ENCODE peak calls at places on chromosome 5, in four cellular contexts. P, V, C and J are unnamed samples.

GRCh38 chr5:6705088-6705487 is 8.1 kb upstream of the TENT4A start:
- DNase-seq in P (no peak), V (no peak), C (no peak), J (no peak)

GRCh38 chr5:41524174-41524573 is 13.8 kb upstream of the PLCXD3 start:
- DNase-seq in P (peak; percentile 78), V (no peak), C (no peak), J (peak; percentile 72)

GRCh38 chr5:68562308-68562707 is 346.8 kb downstream of the PIK3R1 start:
- DNase-seq in P (peak; percentile 40), V (peak; percentile 17), C (no peak), J (no peak)

GRCh38 chr5:148145916-148146315 is 22.4 kb upstream of the SPINK14 start:
- DNase-seq in P (peak; percentile 76), V (no peak), C (no peak), J (no peak)

GRCh38 chr5:65127181-65127901 is 354.4 kb downstream of the ADAMTS6 start:
- DNase-seq in P (peak; percentile 33), V (no peak), C (no peak), J (no peak)

GRCh38 chr5:150492621-150493020 is 15.3 kb upstream of the NDST1 start:
- DNase-seq in P (no peak), V (no peak), C (peak; percentile 76), J (no peak)

GRCh38 chr5:170121321-170121720 is 15.6 kb downstream of the FOXI1 start:
- DNase-seq in P (no peak), V (no peak), C (no peak), J (peak; percentile 29)

GRCh38 chr5:139403787-139404483 is at the start of gene SPATA24:
- DNase-seq in P (peak; percentile 99), V (peak; percentile 96), C (peak; percentile 98), J (peak; percentile 99)